ENCODE peak calls at places on chromosomes 6 and 20, in ten cellular contexts. B is AG09319; E is brain microvascular endothelial cell; G is small intestine; H is breast epithelium; S is A172; A is D341Med; C is activated T-cell treated with anti-CD3 and anti-CD28 coated beads, Interleukin-2, amount 50 U/mL, for 4 hours; R is GM04503; Q is effector CD8-positive, alpha-beta T cell. V is an unnamed sample.

GRCh38 chr20:38104283-38104682 is 60.8 kb downstream of the TGM2 start:
- DNase-seq in B (no peak), E (no peak), G (no peak), H (no peak), S (no peak), A (no peak), C (no peak), R (no peak), Q (no peak), V (no peak)

GRCh38 chr20:9999660-10000059 is 35.1 kb upstream of the ANKEF1 start:
- DNase-seq in B (no peak), E (no peak), G (peak; percentile 3), H (no peak), S (no peak), A (no peak), C (no peak), R (no peak), Q (no peak), V (no peak)

GRCh38 chr6:90351696-90352095 is 55.1 kb upstream of the BACH2 start:
- DNase-seq in B (no peak), E (no peak), G (no peak), H (no peak), S (no peak), A (no peak), C (no peak), R (no peak), Q (no peak), V (peak; percentile 58)

GRCh38 chr20:25274891-25275812 is 27.3 kb downstream of the PYGB start:
- DNase-seq in B (no peak), E (no peak), G (no peak), H (peak; percentile 38), S (no peak), A (no peak), C (no peak), R (no peak), Q (no peak), V (no peak)

GRCh38 chr20:31870703-31871601 is 518 bp downstream of the TTLL9 start:
- DNase-seq in B (no peak), E (no peak), G (peak; percentile 64), H (no peak), S (no peak), A (no peak), C (no peak), R (no peak), Q (no peak), V (no peak)

GRCh38 chr6:25296980-25297379 is 17.8 kb downstream of the CARMIL1 start:
- DNase-seq in B (no peak), E (no peak), G (no peak), H (no peak), S (no peak), A (no peak), C (no peak), R (no peak), Q (no peak), V (no peak)

GRCh38 chr20:56513096-56513806 is 11.3 kb upstream of the FAM209A start:
- DNase-seq in B (no peak), E (no peak), G (no peak), H (no peak), S (no peak), A (no peak), C (no peak), R (no peak), Q (no peak), V (no peak)

GRCh38 chr20:18742841-18743240 is 70.7 kb upstream of the SCP2D1 start:
- DNase-seq in B (no peak), E (no peak), G (no peak), H (no peak), S (no peak), A (no peak), C (no peak), R (no peak), Q (no peak), V (no peak)

GRCh38 chr20:41344938-41345728 is 4.5 kb downstream of the LPIN3 start:
- DNase-seq in B (no peak), E (no peak), G (no peak), H (no peak), S (no peak), A (peak; percentile 7), C (no peak), R (no peak), Q (no peak), V (no peak)

GRCh38 chr6:53513056-53513455 is 31.8 kb downstream of the GCLC start:
- DNase-seq in B (no peak), E (no peak), G (no peak), H (no peak), S (no peak), A (no peak), C (no peak), R (no peak), Q (no peak), V (no peak)

GRCh38 chr20:41185013-41185757 is 47.8 kb downstream of the PLCG1 start:
- DNase-seq in B (no peak), E (no peak), G (no peak), H (no peak), S (no peak), A (peak; percentile 18), C (no peak), R (no peak), Q (no peak), V (no peak)

GRCh38 chr20:38120625-38120988 is 44.5 kb downstream of the TGM2 start:
- DNase-seq in B (no peak), E (no peak), G (no peak), H (no peak), S (no peak), A (no peak), C (no peak), R (no peak), Q (no peak), V (no peak)

GRCh38 chr6:114342086-114342825 is 567 bp downstream of the HS3ST5 start:
- DNase-seq in B (no peak), E (no peak), G (peak; percentile 1), H (no peak), S (peak; percentile 3), A (peak; percentile 70), C (no peak), R (no peak), Q (no peak), V (no peak)

GRCh38 chr6:109303647-109304283 is 78.5 kb downstream of the CD164 start:
- DNase-seq in B (no peak), E (no peak), G (peak; percentile 63), H (no peak), S (peak; percentile 16), A (no peak), C (no peak), R (no peak), Q (no peak), V (no peak)

GRCh38 chr6:38432479-38432878 is 207.2 kb downstream of the BTBD9 start:
- DNase-seq in B (no peak), E (peak; percentile 38), G (no peak), H (no peak), S (peak; percentile 16), A (no peak), C (no peak), R (no peak), Q (no peak), V (no peak)

GRCh38 chr6:36595168-36595818 is 1.1 kb downstream of the SRSF3 start:
- DNase-seq in B (no peak), E (peak; percentile 44), G (no peak), H (no peak), S (peak; percentile 66), A (no peak), C (no peak), R (no peak), Q (no peak), V (no peak)

GRCh38 chr6:39377530-39377929 is 55.0 kb upstream of the KCNK16 start:
- DNase-seq in B (peak; percentile 65), E (peak; percentile 73), G (peak; percentile 19), H (no peak), S (peak; percentile 64), A (peak; percentile 74), C (no peak), R (no peak), Q (no peak), V (peak; percentile 43)

GRCh38 chr6:139334791-139335446 is 39.5 kb downstream of the CITED2 start:
- DNase-seq in B (peak; percentile 75), E (peak; percentile 67), G (no peak), H (no peak), S (peak; percentile 67), A (no peak), C (no peak), R (peak; percentile 89), Q (no peak), V (peak; percentile 82)

GRCh38 chr6:163955131-163955530 is 540.6 kb downstream of the QKI start:
- DNase-seq in B (peak; percentile 19), E (peak; percentile 85), G (no peak), H (no peak), S (peak; percentile 22), A (no peak), C (no peak), R (peak; percentile 88), Q (no peak), V (peak; percentile 78)

GRCh38 chr6:20577280-20577679 is 43.0 kb downstream of the CDKAL1 start:
- DNase-seq in B (no peak), E (no peak), G (no peak), H (no peak), S (no peak), A (no peak), C (no peak), R (no peak), Q (no peak), V (no peak)

GRCh38 chr6:117477988-117478852 is 4.3 kb upstream of the DCBLD1 start:
- DNase-seq in B (no peak), E (no peak), G (peak; percentile 63), H (no peak), S (no peak), A (no peak), C (no peak), R (no peak), Q (no peak), V (no peak)

GRCh38 chr20:63225082-63225454 is 9.1 kb upstream of the YTHDF1 start:
- DNase-seq in B (no peak), E (no peak), G (no peak), H (no peak), S (no peak), A (no peak), C (no peak), R (no peak), Q (no peak), V (no peak)

GRCh38 chr6:131682427-131682826 is 18.8 kb downstream of the OR2A4 start:
- DNase-seq in B (no peak), E (peak; percentile 36), G (no peak), H (no peak), S (no peak), A (no peak), C (no peak), R (no peak), Q (no peak), V (no peak)

GRCh38 chr6:90175627-90176538 is 120.8 kb downstream of the BACH2 start:
- DNase-seq in B (no peak), E (no peak), G (no peak), H (no peak), S (no peak), A (no peak), C (peak; percentile 48), R (no peak), Q (peak; percentile 18), V (no peak)

GRCh38 chr20:18971574-18971973 is 158.0 kb downstream of the SCP2D1 start:
- DNase-seq in B (no peak), E (no peak), G (no peak), H (peak; percentile 69), S (no peak), A (no peak), C (no peak), R (no peak), Q (no peak), V (no peak)